ENCODE peak calls at places on chromosome 10, in eight cellular contexts. One of them, this sample, is unnamed.

GRCh38 chr10:35467186-35467585 is 130.9 kb downstream of the CCNY start:
- DNase-seq in fibroblast of lung: no peak
- DNase-seq in upper lobe of right lung: no peak
- DNase-seq in suprapubic skin: no peak
- DNase-seq in mesenchymal stem cell: no peak
- DNase-seq in gastrocnemius medialis: no peak
- DNase-seq in Panc1: no peak
- DNase-seq in spleen: no peak
- DNase-seq in this sample: no peak

GRCh38 chr10:3807928-3808496 is 23.0 kb upstream of the KLF6 start:
- DNase-seq in fibroblast of lung: no peak
- DNase-seq in upper lobe of right lung: no peak
- DNase-seq in suprapubic skin: no peak
- DNase-seq in mesenchymal stem cell: no peak
- DNase-seq in gastrocnemius medialis: peak; percentile 74
- DNase-seq in Panc1: no peak
- DNase-seq in spleen: no peak
- DNase-seq in this sample: no peak

GRCh38 chr10:8073696-8074416 is 19.4 kb downstream of the GATA3 start:
- DNase-seq in fibroblast of lung: no peak
- DNase-seq in upper lobe of right lung: no peak
- DNase-seq in suprapubic skin: no peak
- DNase-seq in mesenchymal stem cell: no peak
- DNase-seq in gastrocnemius medialis: no peak
- DNase-seq in Panc1: no peak
- DNase-seq in spleen: no peak
- DNase-seq in this sample: peak; percentile 18

GRCh38 chr10:92483539-92483938 is 90.4 kb downstream of the IDE start:
- DNase-seq in fibroblast of lung: no peak
- DNase-seq in upper lobe of right lung: no peak
- DNase-seq in suprapubic skin: no peak
- DNase-seq in mesenchymal stem cell: no peak
- DNase-seq in gastrocnemius medialis: no peak
- DNase-seq in Panc1: no peak
- DNase-seq in spleen: no peak
- DNase-seq in this sample: no peak

GRCh38 chr10:17801507-17801906 is 7.6 kb upstream of the MRC1 start:
- DNase-seq in fibroblast of lung: no peak
- DNase-seq in upper lobe of right lung: no peak
- DNase-seq in suprapubic skin: no peak
- DNase-seq in mesenchymal stem cell: no peak
- DNase-seq in gastrocnemius medialis: no peak
- DNase-seq in Panc1: no peak
- DNase-seq in spleen: no peak
- DNase-seq in this sample: no peak

GRCh38 chr10:52879181-52879607 is 106.6 kb upstream of the MBL2 start:
- DNase-seq in fibroblast of lung: no peak
- DNase-seq in upper lobe of right lung: no peak
- DNase-seq in suprapubic skin: no peak
- DNase-seq in mesenchymal stem cell: peak; percentile 7
- DNase-seq in gastrocnemius medialis: no peak
- DNase-seq in Panc1: no peak
- DNase-seq in spleen: no peak
- DNase-seq in this sample: no peak

GRCh38 chr10:126650164-126650563 is 20.3 kb downstream of the C10orf90 start:
- DNase-seq in fibroblast of lung: no peak
- DNase-seq in upper lobe of right lung: no peak
- DNase-seq in suprapubic skin: no peak
- DNase-seq in mesenchymal stem cell: no peak
- DNase-seq in gastrocnemius medialis: no peak
- DNase-seq in Panc1: no peak
- DNase-seq in spleen: no peak
- DNase-seq in this sample: no peak

GRCh38 chr10:102335184-102335583 is 60.3 kb upstream of the NFKB2 start:
- DNase-seq in fibroblast of lung: no peak
- DNase-seq in upper lobe of right lung: no peak
- DNase-seq in suprapubic skin: no peak
- DNase-seq in mesenchymal stem cell: no peak
- DNase-seq in gastrocnemius medialis: peak; percentile 95
- DNase-seq in Panc1: no peak
- DNase-seq in spleen: no peak
- DNase-seq in this sample: no peak

GRCh38 chr10:118944959-118945622 is 84.4 kb upstream of the NANOS1 start:
- DNase-seq in fibroblast of lung: no peak
- DNase-seq in upper lobe of right lung: no peak
- DNase-seq in suprapubic skin: no peak
- DNase-seq in mesenchymal stem cell: no peak
- DNase-seq in gastrocnemius medialis: no peak
- DNase-seq in Panc1: no peak
- DNase-seq in spleen: no peak
- DNase-seq in this sample: no peak

GRCh38 chr10:110495731-110496552 is 1.8 kb upstream of the DUSP5 start:
- DNase-seq in fibroblast of lung: peak; percentile 82
- DNase-seq in upper lobe of right lung: peak; percentile 76
- DNase-seq in suprapubic skin: no peak
- DNase-seq in mesenchymal stem cell: peak; percentile 82
- DNase-seq in gastrocnemius medialis: no peak
- DNase-seq in Panc1: peak; percentile 36
- DNase-seq in spleen: peak; percentile 83
- DNase-seq in this sample: peak; percentile 90
- H3K4me3 ChIP-seq in fibroblast of lung: peak overlapping the region; percentile 58
- H3K4me3 ChIP-seq in upper lobe of right lung: peak overlapping the region; percentile 88
- H3K4me3 ChIP-seq in suprapubic skin: peak overlapping the region; percentile 75
- H3K4me3 ChIP-seq in mesenchymal stem cell: peak overlapping the region; percentile 51
- H3K4me3 ChIP-seq in gastrocnemius medialis: no peak overlapping the region
- H3K4me3 ChIP-seq in Panc1: peak overlapping the region; percentile 92
- H3K4me3 ChIP-seq in spleen: peak overlapping the region; percentile 67
- H3K4me3 ChIP-seq in this sample: peak overlapping the region; percentile 75

GRCh38 chr10:1244493-1244892 is 188.3 kb downstream of the WDR37 start:
- DNase-seq in fibroblast of lung: no peak
- DNase-seq in upper lobe of right lung: no peak
- DNase-seq in suprapubic skin: no peak
- DNase-seq in mesenchymal stem cell: no peak
- DNase-seq in gastrocnemius medialis: no peak
- DNase-seq in Panc1: no peak
- DNase-seq in spleen: no peak
- DNase-seq in this sample: no peak
- H3K9me3 ChIP-seq in fibroblast of lung: no peaks in the 10 kb centered on the region
- H3K9me3 ChIP-seq in upper lobe of right lung: no peaks in the 10 kb centered on the region
- H3K9me3 ChIP-seq in suprapubic skin: no peaks in the 10 kb centered on the region
- H3K9me3 ChIP-seq in mesenchymal stem cell: no peaks in the 10 kb centered on the region
- H3K9me3 ChIP-seq in gastrocnemius medialis: no peaks in the 10 kb centered on the region
- H3K9me3 ChIP-seq in Panc1: no peaks in the 10 kb centered on the region
- H3K9me3 ChIP-seq in spleen: no peaks in the 10 kb centered on the region
- H3K9me3 ChIP-seq in this sample: no peaks in the 10 kb centered on the region

GRCh38 chr10:127908106-127908957 is 1.4 kb downstream of the PTPRE start:
- DNase-seq in fibroblast of lung: peak; percentile 73
- DNase-seq in upper lobe of right lung: no peak
- DNase-seq in suprapubic skin: peak; percentile 55
- DNase-seq in mesenchymal stem cell: peak; percentile 97
- DNase-seq in gastrocnemius medialis: no peak
- DNase-seq in Panc1: no peak
- DNase-seq in spleen: no peak
- DNase-seq in this sample: peak; percentile 79
- H3K4me3 ChIP-seq in fibroblast of lung: no peak overlapping the region
- H3K4me3 ChIP-seq in upper lobe of right lung: peak overlapping the region; percentile 66
- H3K4me3 ChIP-seq in suprapubic skin: peak overlapping the region; percentile 71
- H3K4me3 ChIP-seq in mesenchymal stem cell: no peak overlapping the region
- H3K4me3 ChIP-seq in gastrocnemius medialis: peak overlapping the region; percentile 53
- H3K4me3 ChIP-seq in Panc1: peak overlapping the region; percentile 48
- H3K4me3 ChIP-seq in spleen: peak overlapping the region; percentile 72
- H3K4me3 ChIP-seq in this sample: peak overlapping the region; percentile 50

GRCh38 chr10:105992928-105993327 is 1171.6 kb downstream of the SORCS1 start:
- DNase-seq in fibroblast of lung: no peak
- DNase-seq in upper lobe of right lung: no peak
- DNase-seq in suprapubic skin: no peak
- DNase-seq in mesenchymal stem cell: no peak
- DNase-seq in gastrocnemius medialis: no peak
- DNase-seq in Panc1: no peak
- DNase-seq in spleen: no peak
- DNase-seq in this sample: no peak
- H3K9me3 ChIP-seq in fibroblast of lung: no peaks in the 10 kb centered on the region
- H3K9me3 ChIP-seq in upper lobe of right lung: no peaks in the 10 kb centered on the region
- H3K9me3 ChIP-seq in suprapubic skin: no peaks in the 10 kb centered on the region
- H3K9me3 ChIP-seq in mesenchymal stem cell: peaks cover 3% of the 10 kb centered on the region
- H3K9me3 ChIP-seq in gastrocnemius medialis: no peaks in the 10 kb centered on the region
- H3K9me3 ChIP-seq in Panc1: no peaks in the 10 kb centered on the region
- H3K9me3 ChIP-seq in spleen: no peaks in the 10 kb centered on the region
- H3K9me3 ChIP-seq in this sample: no peaks in the 10 kb centered on the region

This sample was measured in MG63.